ENCODE peak calls at places on chromosomes 3 and 15, in five cellular contexts. P is breast epithelium, Q is fibroblast of lung, F is SK-N-SH, E is psoas muscle. O is an unnamed sample.

GRCh38 chr3:73709712-73710111 is 85.0 kb upstream of the PDZRN3 start:
- DNase-seq in Q (peak; percentile 17), E (no peak), P (no peak), F (no peak), O (no peak)

GRCh38 chr3:187257471-187257870 is 34.1 kb downstream of the MASP1 start:
- DNase-seq in P (no peak), E (no peak), F (no peak), Q (no peak), O (no peak)

GRCh38 chr15:77225641-77226040 is 154.7 kb upstream of the TSPAN3 start:
- DNase-seq in P (no peak), F (no peak), E (no peak), Q (no peak), O (no peak)

GRCh38 chr3:10552631-10552943 is 47.2 kb upstream of the ATP2B2 start:
- DNase-seq in F (no peak), P (peak; percentile 31), E (no peak), Q (no peak), O (no peak)

GRCh38 chr15:63708141-63708772 is 111.1 kb downstream of the FBXL22 start:
- DNase-seq in E (no peak), P (no peak), Q (peak; percentile 56), F (peak; percentile 30), O (no peak)

GRCh38 chr3:128730521-128730920 is 4.5 kb downstream of the RAB7A start:
- DNase-seq in P (no peak), F (no peak), E (no peak), Q (no peak), O (no peak)

GRCh38 chr3:29333520-29333919 is 52.6 kb downstream of the RBMS3 start:
- DNase-seq in P (no peak), Q (no peak), F (no peak), E (no peak), O (no peak)

GRCh38 chr3:38131621-38132369 is 5.1 kb downstream of the ACAA1 start:
- DNase-seq in E (no peak), F (peak; percentile 60), P (no peak), Q (peak; percentile 25), O (peak; percentile 85)

GRCh38 chr15:40259021-40259420 is 20.2 kb downstream of the PAK6 start:
- DNase-seq in P (no peak), E (no peak), Q (no peak), F (no peak), O (peak; percentile 76)

GRCh38 chr3:171193693-171194092 is 167.2 kb upstream of the SLC2A2 start:
- DNase-seq in F (no peak), P (no peak), Q (peak; percentile 62), E (no peak), O (no peak)

GRCh38 chr3:184556502-184557347 is 4.9 kb upstream of the EPHB3 start:
- DNase-seq in F (no peak), P (no peak), Q (no peak), E (no peak), O (no peak)
- H3K27me3 ChIP-seq in F (peaks cover 12% of the 10 kb centered on the region), P (no peaks in the 10 kb centered on the region), Q (peaks cover 23% of the 10 kb centered on the region), E (peaks cover 50% of the 10 kb centered on the region), O (peaks cover 31% of the 10 kb centered on the region)

DNA sequence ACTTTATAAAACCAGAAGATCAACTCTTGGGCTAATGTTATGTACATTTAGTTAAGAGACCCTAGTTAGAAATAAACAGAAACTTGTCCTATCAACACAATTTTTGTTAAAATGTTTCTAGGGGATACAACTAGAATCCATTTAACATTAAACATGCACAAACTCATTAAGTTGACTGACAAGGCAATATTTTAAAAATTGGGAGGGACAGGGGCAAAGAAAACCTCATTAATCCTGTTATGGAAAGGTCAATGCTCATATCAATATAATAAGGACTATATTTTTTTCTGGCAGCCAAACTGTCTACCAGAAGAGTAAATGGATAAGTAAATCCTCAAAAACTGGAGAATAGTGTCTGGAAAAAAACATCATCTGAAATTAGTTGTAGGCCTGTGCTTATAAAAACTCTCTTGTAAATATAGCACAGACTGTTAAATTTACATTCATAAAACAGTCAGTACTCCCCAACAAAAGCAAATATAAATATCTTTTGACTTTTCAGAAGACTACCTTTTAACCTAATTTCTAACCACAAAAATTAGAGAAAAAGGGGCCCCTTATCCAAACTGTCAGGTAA is 4.4 kb downstream of the TRA2B start:
- DNase-seq in P (no peak), F (no peak), E (no peak), Q (no peak), O (no peak)
- H3K36me3 ChIP-seq in P (no peaks in the 10 kb centered on the region), F (peaks cover 42% of the 10 kb centered on the region), E (no peaks in the 10 kb centered on the region), Q (peaks cover 3% of the 10 kb centered on the region), O (peaks cover 3% of the 10 kb centered on the region)

GRCh38 chr15:68298882-68299381 is 21.4 kb downstream of the FEM1B start:
- DNase-seq in F (no peak), Q (no peak), P (no peak), E (no peak), O (no peak)

GRCh38 chr15:68301300-68301699 is 23.8 kb downstream of the FEM1B start:
- DNase-seq in Q (no peak), P (no peak), F (no peak), E (no peak), O (no peak)

GRCh38 chr15:68298336-68298735 is 20.8 kb downstream of the FEM1B start:
- DNase-seq in P (no peak), F (no peak), Q (no peak), E (no peak), O (no peak)

GRCh38 chr15:68300115-68300940 is 22.8 kb downstream of the FEM1B start:
- DNase-seq in F (no peak), Q (no peak), E (no peak), P (no peak), O (no peak)

DNA sequence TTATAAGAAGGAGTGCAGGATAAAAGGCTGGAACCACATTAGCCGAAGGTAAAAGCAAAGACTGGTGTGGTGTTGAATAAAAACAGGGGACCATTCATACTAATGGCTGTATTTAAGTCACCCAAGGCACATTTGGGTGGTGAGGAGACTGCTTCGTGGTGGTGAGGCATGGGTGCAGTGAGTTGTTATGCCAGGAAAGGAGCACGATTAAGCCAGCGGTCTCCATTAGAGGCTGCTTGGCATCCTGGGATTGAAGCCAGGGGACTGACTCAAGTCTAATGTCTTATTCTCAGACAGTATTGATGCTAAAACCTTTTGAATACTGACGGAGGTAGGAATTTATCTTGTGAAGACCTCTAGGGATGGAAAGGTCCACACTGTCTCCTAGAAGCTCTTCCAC is 21.9 kb downstream of the FEM1B start:
- DNase-seq in Q (peak; percentile 25), E (no peak), F (no peak), P (no peak), O (no peak)
- H3K4me3 ChIP-seq in Q (peak overlapping the region; percentile 26), E (peak overlapping the region; percentile 42), F (no peak overlapping the region), P (peak overlapping the region; percentile 26), O (no peak overlapping the region)

GRCh38 chr3:71753716-71754609 is at the start of gene GPR27:
- DNase-seq in F (peak; percentile 85), E (peak; percentile 17), Q (peak; percentile 53), P (no peak), O (peak; percentile 85)

GRCh38 chr3:71759401-71759800 is 5.7 kb downstream of the GPR27 start:
- DNase-seq in E (no peak), F (no peak), Q (no peak), P (no peak), O (no peak)

GRCh38 chr3:71751602-71752001 is 2.1 kb upstream of the GPR27 start:
- DNase-seq in P (no peak), Q (no peak), E (no peak), F (no peak), O (no peak)

GRCh38 chr3:71752911-71753715 is 542 bp upstream of the GPR27 start:
- DNase-seq in F (peak; percentile 80), Q (no peak), E (no peak), P (no peak), O (no peak)

DNA sequence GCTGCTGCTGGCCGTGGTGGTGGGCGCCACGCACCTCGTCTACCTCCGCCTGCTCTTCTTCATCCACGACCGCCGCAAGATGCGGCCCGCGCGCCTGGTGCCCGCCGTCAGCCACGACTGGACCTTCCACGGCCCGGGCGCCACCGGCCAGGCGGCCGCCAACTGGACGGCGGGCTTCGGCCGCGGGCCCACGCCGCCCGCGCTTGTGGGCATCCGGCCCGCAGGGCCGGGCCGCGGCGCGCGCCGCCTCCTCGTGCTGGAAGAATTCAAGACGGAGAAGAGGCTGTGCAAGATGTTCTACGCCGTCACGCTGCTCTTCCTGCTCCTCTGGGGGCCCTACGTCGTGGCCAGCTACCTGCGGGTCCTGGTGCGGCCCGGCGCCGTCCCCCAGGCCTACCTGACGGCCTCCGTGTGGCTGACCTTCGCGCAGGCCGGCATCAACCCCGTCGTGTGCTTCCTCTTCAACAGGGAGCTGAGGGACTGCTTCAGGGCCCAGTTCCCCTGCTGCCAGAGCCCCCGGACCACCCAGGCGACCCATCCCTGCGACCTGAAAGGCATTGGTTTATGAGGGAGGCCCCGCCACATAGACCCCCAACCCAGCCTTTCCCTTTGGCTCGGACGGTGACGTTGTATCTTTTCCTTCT is 1.1 kb downstream of the GPR27 start:
- DNase-seq in E (no peak), P (no peak), Q (no peak), F (no peak), O (no peak)
- H3K27me3 ChIP-seq in E (peaks cover 47% of the 10 kb centered on the region), P (no peaks in the 10 kb centered on the region), Q (peaks cover 27% of the 10 kb centered on the region), F (peaks cover 17% of the 10 kb centered on the region), O (peaks cover 45% of the 10 kb centered on the region)